ENCODE peak calls at places on chromosomes 3 and 15, in eight cellular contexts. H is CD8-positive, alpha-beta T cell; M is GM23338; B is heart right ventricle; Q is PC-9; N is A549; S is sigmoid colon; E is ovary. Z is an unnamed sample.
A peak's percentile ranks its signal among the peaks of the same experiment; 100 is the strongest.

GRCh38 chr3:25037049-25037547 is 391.0 kb upstream of the RARB start:
- DNase-seq in H (no peak), M (no peak), B (no peak), Q (no peak), N (no peak), S (no peak), E (no peak), Z (no peak)

GRCh38 chr3:108125550-108126071 is 34.8 kb upstream of the CD47 start:
- DNase-seq in H (peak; percentile 75), M (no peak), B (no peak), Q (no peak), N (no peak), S (no peak), E (no peak), Z (no peak)

GRCh38 chr15:25372298-25372697 is 66.5 kb downstream of the UBE3A start:
- DNase-seq in H (no peak), M (no peak), B (no peak), Q (no peak), N (no peak), S (no peak), E (no peak), Z (no peak)

GRCh38 chr3:114284644-114285043 is 9.2 kb upstream of the TIGIT start:
- DNase-seq in H (no peak), M (no peak), B (no peak), Q (no peak), N (no peak), S (no peak), E (no peak), Z (no peak)

GRCh38 chr3:59998040-59998439 is 948.2 kb upstream of the CFAP20DC start:
- DNase-seq in H (no peak), M (peak; percentile 25), B (no peak), Q (no peak), N (no peak), S (no peak), E (no peak), Z (no peak)

GRCh38 chr3:52527732-52528595 is 5.7 kb downstream of the NT5DC2 start:
- DNase-seq in H (no peak), M (no peak), B (no peak), Q (no peak), N (no peak), S (peak; percentile 58), E (peak; percentile 17), Z (peak; percentile 31)

GRCh38 chr3:155946178-155946577 is 75.7 kb downstream of the GMPS start:
- DNase-seq in H (no peak), M (no peak), B (no peak), Q (no peak), N (peak; percentile 32), S (no peak), E (no peak), Z (no peak)

GRCh38 chr3:132029182-132029902 is 5.5 kb downstream of the CPNE4 start:
- DNase-seq in H (no peak), M (peak; percentile 98), B (peak; percentile 80), Q (peak; percentile 87), N (peak; percentile 82), S (peak; percentile 75), E (peak; percentile 44), Z (peak; percentile 98)

GRCh38 chr15:80926126-80926525 is 63.5 kb downstream of the MESD start:
- DNase-seq in H (no peak), M (no peak), B (no peak), Q (no peak), N (no peak), S (no peak), E (no peak), Z (no peak)

GRCh38 chr3:149527531-149528343 is 53.2 kb downstream of the TM4SF4 start:
- DNase-seq in H (no peak), M (no peak), B (peak; percentile 36), Q (no peak), N (peak; percentile 75), S (no peak), E (peak; percentile 16), Z (no peak)

GRCh38 chr3:107013606-107014005 is 363.6 kb upstream of the CCDC54 start:
- DNase-seq in H (no peak), M (no peak), B (no peak), Q (no peak), N (no peak), S (no peak), E (no peak), Z (no peak)

GRCh38 chr3:165744025-165744424 is 93.2 kb downstream of the BCHE start:
- DNase-seq in H (no peak), M (no peak), B (no peak), Q (no peak), N (no peak), S (no peak), E (no peak), Z (no peak)

GRCh38 chr15:66849746-66850077 is 147.7 kb downstream of the SMAD6 start:
- DNase-seq in H (no peak), M (no peak), B (no peak), Q (no peak), N (no peak), S (no peak), E (no peak), Z (no peak)
- H3K27ac ChIP-seq in H (no peak overlapping the region), M (no peak overlapping the region), B (peak overlapping the region; percentile 47), Q (no peak overlapping the region), N (no peak overlapping the region), S (peak overlapping the region; percentile 58), E (no peak overlapping the region), Z (peak overlapping the region; percentile 78)

DNA sequence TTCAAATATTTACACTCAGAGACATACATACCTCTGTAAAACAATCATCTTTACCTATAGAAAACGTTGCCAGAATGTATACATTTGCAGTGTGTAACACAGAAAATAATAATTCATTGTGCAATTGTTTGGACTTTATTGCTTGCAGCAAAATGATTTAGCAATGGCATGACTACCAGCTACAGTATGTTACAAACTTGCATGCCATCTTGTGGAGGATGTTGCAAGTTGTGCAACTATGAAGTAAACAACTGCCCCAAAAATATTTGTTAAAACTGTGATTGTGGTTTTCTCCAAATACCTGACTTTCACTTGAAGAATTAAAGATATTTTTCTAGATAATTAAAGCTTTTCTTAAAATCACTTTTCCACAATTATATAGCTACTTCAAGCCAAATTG is 27.1 kb upstream of the C3orf49 start:
- DNase-seq in H (no peak), M (no peak), B (no peak), Q (no peak), N (peak; percentile 10), S (no peak), E (no peak), Z (no peak)
- TF ChIP-seq CTCF in H (no peak), M (peak; percentile 44), B (peak; percentile 13), Q (peak; percentile 47), N (peak; percentile 18), S (no peak), E (no peak), Z (peak; percentile 61)

DNA sequence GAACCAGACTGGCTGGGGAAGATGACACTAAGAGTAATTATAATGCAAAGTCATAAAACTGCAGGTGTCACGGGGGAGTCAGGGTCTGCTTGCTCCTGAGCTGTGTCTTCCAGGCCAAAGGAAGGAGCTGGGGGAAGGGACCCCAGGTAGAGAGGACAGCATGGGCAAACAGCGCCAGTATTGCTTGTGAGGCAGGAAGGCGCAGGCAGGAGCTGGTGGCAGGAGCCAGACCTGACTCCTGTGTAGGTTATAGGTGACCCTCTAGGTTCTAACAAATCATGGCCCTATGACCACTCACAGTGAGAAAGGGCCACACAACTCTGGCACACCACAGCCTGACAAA is 1.9 kb downstream of the CISH start:
- DNase-seq in H (no peak), M (no peak), B (no peak), Q (no peak), N (no peak), S (no peak), E (no peak), Z (no peak)
- H3K4me1 ChIP-seq in H (peaks cover 66% of the 10 kb centered on the region), M (peaks cover 8% of the 10 kb centered on the region), B (peaks cover 90% of the 10 kb centered on the region), Q (peaks cover 31% of the 10 kb centered on the region), N (peaks cover 25% of the 10 kb centered on the region), S (peaks cover 47% of the 10 kb centered on the region), E (peaks cover 42% of the 10 kb centered on the region), Z (no peaks in the 10 kb centered on the region)

DNA sequence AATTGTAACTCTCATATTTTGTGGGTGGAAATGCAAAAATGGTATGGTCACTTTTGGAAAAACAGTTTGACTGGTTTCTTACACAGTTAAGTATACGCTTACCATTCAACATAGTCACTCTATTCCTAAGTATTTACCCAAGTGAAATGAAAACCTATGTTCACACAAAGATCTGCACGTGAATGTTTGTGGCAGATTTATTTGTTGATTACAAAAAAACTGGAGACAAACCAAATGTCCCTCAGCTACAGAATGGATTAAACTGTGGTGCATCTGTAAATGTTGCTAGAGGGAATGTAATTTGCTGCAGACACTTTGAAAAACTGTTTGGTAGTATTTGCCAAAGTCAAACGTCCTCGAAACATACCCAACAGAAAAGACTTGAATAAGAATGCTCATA is 29.3 kb downstream of the ACKR2 start:
- DNase-seq in H (no peak), M (no peak), B (no peak), Q (no peak), N (no peak), S (no peak), E (no peak), Z (no peak)
- H3K27ac ChIP-seq in H (no peak overlapping the region), M (no peak overlapping the region), B (no peak overlapping the region), Q (no peak overlapping the region), N (no peak overlapping the region), S (no peak overlapping the region), E (no peak overlapping the region), Z (no peak overlapping the region)

DNA sequence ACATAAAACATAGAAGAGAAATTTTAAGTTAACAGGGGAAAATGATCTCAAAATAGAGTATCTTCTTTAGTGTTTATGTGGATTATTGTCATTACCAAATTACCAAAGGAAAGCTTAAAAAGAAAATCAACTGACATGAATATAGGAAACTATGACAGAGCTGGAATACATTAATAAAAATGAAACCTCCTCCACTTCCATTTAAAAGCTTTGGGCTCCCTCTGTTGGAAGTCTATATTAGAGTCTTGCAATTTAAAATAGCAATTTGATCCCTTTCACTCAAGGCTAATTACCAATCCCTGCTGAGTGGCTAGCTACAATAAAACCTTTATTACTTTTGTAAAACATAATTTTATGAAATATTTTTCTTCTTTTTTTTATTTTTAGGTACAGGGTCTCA is 61.4 kb upstream of the IMPG2 start:
- DNase-seq in H (no peak), M (peak; percentile 76), B (no peak), Q (no peak), N (peak; percentile 30), S (no peak), E (no peak), Z (no peak)
- TF ChIP-seq CTCF in H (peak; percentile 55), M (peak; percentile 68), B (peak; percentile 43), Q (peak; percentile 83), N (peak; percentile 54), S (peak; percentile 56), E (no peak), Z (peak; percentile 79)

GRCh38 chr15:90400759-90401314 is 12.8 kb downstream of the IQGAP1 start:
- DNase-seq in H (peak; percentile 70), M (peak; percentile 92), B (peak; percentile 85), Q (peak; percentile 70), N (peak; percentile 94), S (peak; percentile 87), E (peak; percentile 54), Z (peak; percentile 79)

GRCh38 chr15:90402230-90402629 is 14.2 kb downstream of the IQGAP1 start:
- DNase-seq in H (no peak), M (no peak), B (no peak), Q (peak; percentile 57), N (peak; percentile 66), S (peak; percentile 73), E (no peak), Z (no peak)

GRCh38 chr15:90401499-90401898 is 13.5 kb downstream of the IQGAP1 start:
- DNase-seq in H (no peak), M (no peak), B (no peak), Q (no peak), N (no peak), S (no peak), E (no peak), Z (no peak)

GRCh38 chr15:90405208-90405607 is 17.2 kb downstream of the IQGAP1 start:
- DNase-seq in H (no peak), M (no peak), B (no peak), Q (no peak), N (no peak), S (no peak), E (no peak), Z (no peak)

GRCh38 chr15:90402806-90403205 is 14.8 kb downstream of the IQGAP1 start:
- DNase-seq in H (no peak), M (no peak), B (no peak), Q (no peak), N (no peak), S (no peak), E (no peak), Z (no peak)
- H3K4me1 ChIP-seq in H (peaks cover 46% of the 10 kb centered on the region), M (peaks cover 66% of the 10 kb centered on the region), B (peaks cover 100% of the 10 kb centered on the region), Q (peaks cover 78% of the 10 kb centered on the region), N (peaks cover 75% of the 10 kb centered on the region), S (peaks cover 84% of the 10 kb centered on the region), E (peaks cover 24% of the 10 kb centered on the region), Z (peaks cover 15% of the 10 kb centered on the region)